ENCODE peak calls at places on chromosome 9, in four cellular contexts. D is psoas muscle, P is PC-3, B is fibroblast of lung. R is an unnamed sample.

GRCh38 chr9:137459147-137459600 is at the start of gene NSMF:
- DNase-seq in B (peak; percentile 80), D (peak; percentile 94), P (peak; percentile 91), R (peak; percentile 89)

GRCh38 chr9:104750185-104750762 is 2.8 kb downstream of the NIPSNAP3A start:
- DNase-seq in B (no peak), D (no peak), P (no peak), R (no peak)

GRCh38 chr9:80560976-80561375 is 989.2 kb downstream of the TLE4 start:
- DNase-seq in D (no peak), P (peak; percentile 23), B (peak; percentile 6), R (no peak)

GRCh38 chr9:27835746-27836145 is 262.5 kb upstream of the C9orf72 start:
- DNase-seq in P (no peak), D (no peak), B (no peak), R (no peak)

GRCh38 chr9:137269231-137269772 is 8.2 kb upstream of the TOR4A start:
- DNase-seq in P (no peak), D (peak; percentile 46), B (no peak), R (peak; percentile 37)

GRCh38 chr9:14183001-14183400 is 130.9 kb downstream of the NFIB start:
- DNase-seq in D (no peak), P (peak; percentile 30), B (no peak), R (no peak)

GRCh38 chr9:32218100-32218767 is 166.2 kb upstream of the ACO1 start:
- DNase-seq in B (no peak), D (no peak), P (no peak), R (peak; percentile 35)

GRCh38 chr9:131276891-131277672 is 772 bp upstream of the FAM78A start:
- DNase-seq in B (no peak), D (no peak), P (no peak), R (peak; percentile 53)

GRCh38 chr9:34046784-34047379 is 1.8 kb downstream of the UBAP2 start:
- DNase-seq in B (no peak), D (no peak), P (peak; percentile 23), R (no peak)

GRCh38 chr9:131590449-131590848 is 45.1 kb downstream of the PRRT1B start:
- DNase-seq in B (no peak), D (no peak), P (no peak), R (no peak)

GRCh38 chr9:101635473-101635872 is 40.7 kb upstream of the PPP3R2 start:
- DNase-seq in B (no peak), P (peak; percentile 9), D (no peak), R (no peak)

GRCh38 chr9:16974436-16974835 is 104.0 kb upstream of the BNC2 start:
- DNase-seq in P (no peak), D (no peak), B (no peak), R (no peak)

GRCh38 chr9:109319072-109319630 is 1.7 kb downstream of the EPB41L4B start:
- DNase-seq in D (no peak), P (peak; percentile 49), B (peak; percentile 32), R (no peak)

GRCh38 chr9:133518193-133518592 is 6.6 kb downstream of the MYMK start:
- DNase-seq in P (no peak), B (no peak), D (no peak), R (no peak)
- H3K4me3 ChIP-seq in P (no peak overlapping the region), B (no peak overlapping the region), D (no peak overlapping the region), R (no peak overlapping the region)

DNA sequence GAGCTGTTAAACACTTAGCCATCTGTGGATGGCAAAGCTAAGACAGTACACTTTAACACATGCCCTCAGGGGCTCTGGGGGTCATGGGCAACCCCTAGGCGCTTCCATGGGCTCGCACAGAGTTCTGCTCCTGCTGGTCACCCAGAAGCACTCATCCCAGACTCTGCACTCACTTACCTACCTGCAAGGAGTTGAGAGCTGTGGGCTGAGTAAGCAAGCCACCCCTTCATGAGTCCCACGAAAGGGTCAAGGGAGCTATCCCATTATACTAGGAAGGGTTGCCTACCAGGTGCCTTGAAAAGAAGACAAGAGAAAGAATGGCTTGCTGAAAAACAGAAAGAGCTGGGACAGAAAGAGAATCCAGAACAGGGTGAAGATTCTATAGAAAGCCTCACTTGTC is 72.4 kb downstream of the CFAP95 start:
- DNase-seq in P (no peak), D (no peak), B (no peak), R (no peak)
- H3K4me3 ChIP-seq in P (no peak overlapping the region), D (no peak overlapping the region), B (no peak overlapping the region), R (no peak overlapping the region)

GRCh38 chr9:113622038-113622437 is 158.5 kb downstream of the RGS3 start:
- DNase-seq in D (no peak), P (no peak), B (no peak), R (no peak)
- H3K4me3 ChIP-seq in D (no peak overlapping the region), P (no peak overlapping the region), B (no peak overlapping the region), R (no peak overlapping the region)

DNA sequence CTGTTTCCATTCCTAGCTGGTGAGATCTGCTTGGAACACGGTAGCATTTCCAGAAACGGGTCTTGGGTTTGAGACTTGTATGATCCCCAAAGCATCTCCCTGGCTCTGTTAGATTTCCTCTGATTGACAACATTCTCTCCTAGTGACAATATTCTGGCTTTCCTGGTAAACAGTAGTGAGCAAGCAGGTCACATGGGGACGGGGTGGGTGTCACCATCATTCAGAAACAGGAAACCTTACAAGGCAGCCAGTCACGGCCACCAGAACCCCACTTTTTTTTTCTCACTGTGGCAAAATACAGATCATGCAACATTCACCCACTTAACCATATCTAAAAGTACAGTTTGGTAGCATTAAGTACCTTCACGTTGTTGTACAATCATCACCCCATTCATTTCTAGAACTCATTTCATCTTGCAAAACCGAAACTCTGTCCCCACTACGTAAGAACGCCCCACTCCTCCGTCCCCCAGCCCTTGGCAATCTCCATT is 90.1 kb upstream of the LMX1B start:
- DNase-seq in P (no peak), B (no peak), D (no peak), R (no peak)
- H3K4me3 ChIP-seq in P (no peak overlapping the region), B (no peak overlapping the region), D (no peak overlapping the region), R (no peak overlapping the region)

GRCh38 chr9:87503970-87504369 is 6.3 kb downstream of the DAPK1 start:
- DNase-seq in P (no peak), D (no peak), B (peak; percentile 32), R (no peak)

GRCh38 chr9:87500894-87501656 is 3.4 kb downstream of the DAPK1 start:
- DNase-seq in B (no peak), P (no peak), D (no peak), R (no peak)

GRCh38 chr9:87501806-87502205 is 4.1 kb downstream of the DAPK1 start:
- DNase-seq in B (no peak), P (no peak), D (no peak), R (no peak)

GRCh38 chr9:87500491-87500890 is 2.8 kb downstream of the DAPK1 start:
- DNase-seq in B (no peak), D (no peak), P (no peak), R (no peak)

GRCh38 chr9:87502446-87503232 is 5.0 kb downstream of the DAPK1 start:
- DNase-seq in P (no peak), B (no peak), D (no peak), R (no peak)
- H3K4me3 ChIP-seq in P (no peak overlapping the region), B (no peak overlapping the region), D (no peak overlapping the region), R (no peak overlapping the region)

GRCh38 chr9:91116226-91116625 is 245.5 kb downstream of the AUH start:
- DNase-seq in D (no peak), B (no peak), P (no peak), R (no peak)

GRCh38 chr9:91117959-91118651 is 243.6 kb downstream of the AUH start:
- DNase-seq in B (peak; percentile 74), P (no peak), D (peak; percentile 89), R (no peak)

GRCh38 chr9:91119147-91119546 is 242.6 kb downstream of the AUH start:
- DNase-seq in P (peak; percentile 67), D (no peak), B (peak; percentile 57), R (no peak)

GRCh38 chr9:91116711-91117110 is 245.0 kb downstream of the AUH start:
- DNase-seq in D (no peak), B (no peak), P (no peak), R (no peak)

GRCh38 chr9:91117474-91117891 is 244.2 kb downstream of the AUH start:
- DNase-seq in D (no peak), P (no peak), B (no peak), R (no peak)
- H3K4me3 ChIP-seq in D (peak overlapping the region; percentile 62), P (no peak overlapping the region), B (no peak overlapping the region), R (no peak overlapping the region)